ENCODE peak calls at places on chromosomes 5 and 9, in five cellular contexts. K is GM06990, O is HCT116, W is right atrium auricular region, J is upper lobe of right lung. G is an unnamed sample.

GRCh38 chr5:8340739-8341344 is 471.9 kb downstream of the MTRR start:
- DNase-seq in K (no peak), J (no peak), O (no peak), W (no peak), G (no peak)

GRCh38 chr9:77424993-77425392 is 223.1 kb downstream of the GNA14 start:
- DNase-seq in O (no peak), K (no peak), W (no peak), J (no peak), G (no peak)

GRCh38 chr5:52605992-52606321 is 181.8 kb upstream of the ITGA1 start:
- DNase-seq in K (no peak), J (no peak), O (no peak), W (no peak), G (no peak)

GRCh38 chr9:26271495-26272122 is 593.4 kb upstream of the TUSC1 start:
- DNase-seq in O (no peak), K (no peak), W (no peak), J (no peak), G (no peak)

GRCh38 chr9:5388026-5388806 is 48.5 kb upstream of the RLN1 start:
- DNase-seq in K (no peak), J (no peak), O (no peak), W (no peak), G (no peak)

GRCh38 chr5:93359296-93359957 is 221.6 kb downstream of the NR2F1-AS1 start:
- DNase-seq in W (no peak), O (peak), K (no peak), J (no peak), G (no peak)

GRCh38 chr9:116062206-116062550 is 91.4 kb upstream of the PAPPA start:
- DNase-seq in W (no peak), J (no peak), O (no peak), K (no peak), G (no peak)

GRCh38 chr9:116096046-116096445 is 57.5 kb upstream of the PAPPA start:
- DNase-seq in J (no peak), O (no peak), W (no peak), K (no peak), G (no peak)

GRCh38 chr5:77133061-77133758 is 46.1 kb upstream of the ZBED3 start:
- DNase-seq in J (no peak), W (peak), O (peak), K (no peak), G (no peak)

GRCh38 chr5:12248831-12249230 is 344.6 kb upstream of the CTNND2 start:
- DNase-seq in O (no peak), K (no peak), W (no peak), J (no peak), G (no peak)

GRCh38 chr5:89204766-89205165 is 321.8 kb upstream of the MEF2C start:
- DNase-seq in O (no peak), K (no peak), W (no peak), J (no peak), G (no peak)

GRCh38 chr9:70142101-70142500 is 98.5 kb downstream of the MAMDC2 start:
- DNase-seq in O (no peak), W (no peak), K (no peak), J (no peak), G (no peak)

GRCh38 chr5:166505546-166505945 is 1785.9 kb upstream of the WWC1 start:
- DNase-seq in O (no peak), K (no peak), J (no peak), W (no peak), G (no peak)

GRCh38 chr5:114953559-114953958 is 216.1 kb downstream of the TRIM36 start:
- DNase-seq in K (no peak), O (no peak), J (no peak), W (no peak), G (no peak)

GRCh38 chr5:12965804-12966203 is 978.7 kb downstream of the DNAH5 start:
- DNase-seq in O (no peak), K (no peak), W (no peak), J (no peak), G (no peak)

GRCh38 chr5:150142800-150143724 is 12.6 kb downstream of the PDGFRB start:
- DNase-seq in W (peak), O (peak), K (no peak), J (no peak), G (no peak)

GRCh38 chr5:54889826-54890225 is 95.6 kb downstream of the ESM1 start:
- DNase-seq in J (no peak), K (no peak), W (no peak), O (no peak), G (no peak)

DNA sequence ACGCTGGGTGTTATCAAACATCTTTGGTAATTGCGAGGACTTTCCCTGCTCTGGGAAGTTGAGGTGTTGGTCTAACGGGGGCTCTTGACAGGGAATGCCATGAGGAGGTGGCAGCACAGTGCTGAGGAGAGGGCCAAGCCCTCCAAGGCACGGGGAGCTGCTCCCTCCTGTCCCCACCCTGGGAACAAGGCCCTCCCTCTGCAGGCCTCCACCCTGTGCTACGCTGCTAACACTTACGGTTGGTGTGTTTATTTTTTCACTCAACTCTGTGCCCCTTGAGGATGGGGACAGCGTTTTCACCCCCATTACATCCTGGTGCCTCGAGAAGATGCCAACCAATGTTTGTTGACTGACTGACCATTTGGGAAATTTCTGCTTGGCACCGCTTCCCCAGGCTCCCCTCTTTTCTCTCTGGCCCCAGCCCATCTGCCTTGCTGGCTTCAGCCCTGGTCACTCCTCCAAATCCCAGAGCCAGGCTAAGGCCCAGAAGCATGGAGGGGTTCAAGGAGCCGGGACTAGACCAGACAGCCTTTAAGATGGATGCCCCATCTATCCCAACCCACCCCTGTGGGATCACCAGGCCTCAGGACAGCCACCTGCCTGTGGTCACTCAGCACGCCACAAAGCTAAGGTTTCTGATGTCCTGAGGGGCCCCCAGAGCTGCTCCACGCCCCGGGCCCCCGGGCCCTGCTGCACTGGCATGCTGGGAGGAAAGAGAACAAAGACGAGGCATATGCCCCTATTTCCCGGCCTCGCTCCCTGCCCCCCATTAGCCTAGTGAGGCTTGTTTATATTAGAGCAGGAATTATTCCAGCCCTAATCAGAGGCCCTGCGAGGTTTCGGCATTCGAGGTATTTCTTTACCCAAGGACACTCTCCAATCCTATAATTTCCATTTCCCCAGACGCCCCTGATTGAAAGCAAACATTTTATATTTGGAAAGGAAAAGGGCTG is 125.6 kb downstream of the BARX1 start:
- DNase-seq in O (no peak), W (no peak), J (no peak), K (no peak), G (no peak)
- H3K4me3 ChIP-seq in O (no peak), W (no peak), J (no peak), K (no peak), G (no peak)

GRCh38 chr9:97891736-97892135 is 30.6 kb downstream of the TRMO start:
- DNase-seq in O (no peak), J (no peak), K (no peak), W (no peak), G (no peak)

GRCh38 chr9:97900103-97900737 is 22.1 kb downstream of the TRMO start:
- DNase-seq in K (no peak), O (no peak), W (no peak), J (no peak), G (no peak)

GRCh38 chr9:97900738-97901565 is 21.3 kb downstream of the TRMO start:
- DNase-seq in K (no peak), W (no peak), O (peak), J (no peak), G (no peak)

GRCh38 chr9:97889941-97890557 is 32.3 kb downstream of the TRMO start:
- DNase-seq in O (no peak), J (peak), K (no peak), W (no peak), G (no peak)

DNA sequence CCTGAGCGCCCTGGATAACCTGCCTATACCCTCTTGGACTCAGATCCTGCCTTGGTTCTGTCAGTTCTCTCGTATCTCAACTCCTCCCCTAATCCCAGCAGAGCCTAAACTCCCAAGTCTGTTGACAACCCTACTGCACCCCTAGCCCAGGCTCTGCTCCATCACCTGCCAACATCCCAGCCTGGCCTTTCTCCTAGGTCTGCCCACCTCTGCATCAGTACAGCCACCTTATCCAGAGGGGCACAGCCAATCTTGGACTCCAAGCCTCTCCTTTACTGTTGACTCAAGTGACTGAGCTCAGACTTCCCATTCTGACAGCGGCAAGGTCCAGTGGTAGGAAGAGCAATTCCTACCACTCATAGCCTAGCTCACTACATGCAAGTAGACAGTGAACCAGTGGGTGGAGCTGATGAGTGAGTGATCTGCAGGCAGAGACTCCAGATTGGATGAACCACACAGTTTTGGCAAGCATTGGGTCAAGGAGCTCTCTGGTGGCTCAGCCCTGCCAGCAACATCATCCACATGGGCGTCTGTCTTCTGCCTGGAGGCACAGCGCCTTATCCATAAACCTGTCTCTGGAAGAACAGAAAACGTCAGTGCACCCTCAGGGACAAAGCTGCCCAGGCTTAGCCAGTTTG is 26.5 kb downstream of the TRMO start:
- DNase-seq in J (no peak), O (peak), K (no peak), W (no peak), G (no peak)
- TF ChIP-seq CTCF in J (no peak), O (peak), K (peak), W (no peak), G (peak)

DNA sequence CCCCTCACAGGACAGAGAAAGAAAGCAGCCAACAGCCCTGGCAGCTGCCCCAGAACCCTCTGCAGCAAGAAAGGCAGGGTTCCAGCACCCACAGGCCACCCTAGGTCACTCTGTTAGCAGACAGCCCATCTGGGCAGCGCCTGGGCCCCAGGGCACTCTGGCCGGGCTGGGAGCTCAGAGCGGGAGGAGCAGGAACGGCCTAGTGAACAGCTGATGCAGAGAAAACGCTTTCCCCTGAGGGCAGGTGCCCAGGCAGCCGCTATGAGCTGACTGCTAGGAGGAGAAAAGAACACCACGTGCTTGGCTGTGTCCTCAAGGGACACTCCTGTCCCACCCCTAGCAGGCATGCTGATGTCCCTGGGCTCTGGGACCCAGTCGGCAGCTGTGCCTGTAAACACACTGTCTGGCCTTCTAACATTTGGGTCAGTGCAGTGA is 6.6 kb downstream of the RALGDS start:
- DNase-seq in O (no peak), K (no peak), W (no peak), J (peak), G (no peak)
- H3K4me3 ChIP-seq in O (no peak), K (peak), W (no peak), J (peak), G (peak)

DNA sequence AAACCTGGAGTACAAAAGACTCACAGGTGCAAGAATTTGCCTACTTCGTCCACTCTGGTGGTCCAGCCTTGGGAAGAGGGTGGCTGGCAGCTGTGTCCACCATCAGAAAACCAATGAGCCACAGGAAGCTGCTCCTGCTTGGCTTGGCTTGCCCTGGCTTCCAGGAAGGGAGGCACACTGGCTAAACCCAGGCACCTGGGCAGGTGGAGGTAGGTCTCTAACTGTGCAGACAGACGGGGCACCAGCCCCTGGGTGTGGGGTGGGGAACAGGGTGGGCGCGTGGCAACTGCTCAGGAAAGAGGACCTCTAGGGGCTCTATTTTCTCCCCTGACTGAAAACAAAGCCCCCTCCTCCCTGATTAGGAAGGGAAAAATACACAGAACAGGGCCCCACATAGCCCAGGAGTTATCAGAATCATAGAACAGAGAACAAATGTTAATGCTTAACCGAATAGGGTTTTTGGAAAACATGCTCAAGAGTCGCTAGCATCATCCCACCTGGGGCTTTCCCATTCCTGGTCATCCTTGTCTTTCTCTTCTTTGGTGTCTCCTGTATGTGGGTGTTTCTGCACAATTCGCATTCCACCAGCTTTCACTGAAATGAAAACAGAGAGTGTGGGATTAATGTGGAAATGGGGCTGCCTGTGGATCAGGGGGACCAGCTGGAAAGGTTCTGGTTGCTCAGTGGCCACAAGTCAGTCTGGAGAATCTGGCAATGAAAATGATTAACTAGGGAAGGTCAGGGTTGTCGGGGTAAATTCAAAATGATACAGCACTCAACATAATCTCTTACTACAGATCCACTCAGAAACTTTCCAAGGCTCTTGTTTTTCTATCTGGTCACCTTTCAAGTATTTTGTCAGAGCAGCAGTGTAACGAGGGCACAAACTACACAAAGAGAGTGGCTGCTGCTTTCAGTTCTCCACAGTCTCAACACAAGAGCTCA is 13.1 kb downstream of the DAP start:
- DNase-seq in O (no peak), W (no peak), K (no peak), J (no peak), G (no peak)
- TF ChIP-seq CTCF in O (no peak), W (no peak), K (no peak), J (no peak), G (no peak)

DNA sequence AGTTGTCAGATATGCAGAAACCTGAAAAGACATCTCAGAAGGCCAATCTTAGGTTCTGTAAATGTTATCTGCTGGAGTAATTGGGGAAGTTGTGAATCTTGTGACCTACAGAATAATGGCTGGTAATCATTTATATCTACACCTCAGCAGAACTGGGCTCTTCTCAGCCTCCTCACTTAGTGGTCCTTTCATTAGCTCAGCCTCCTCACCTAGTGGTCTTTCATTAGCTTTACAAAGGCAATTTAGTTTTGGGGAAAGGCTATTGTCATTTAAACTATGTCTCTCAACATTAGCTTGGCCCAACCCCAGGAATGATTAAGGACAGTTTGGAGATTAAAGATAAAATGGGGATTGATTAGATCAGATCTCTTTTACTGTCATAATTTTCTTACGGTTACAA is 284.2 kb upstream of the SGCD start:
- DNase-seq in K (no peak), O (no peak), J (no peak), W (no peak), G (no peak)
- H3K4me3 ChIP-seq in K (no peak), O (no peak), J (no peak), W (no peak), G (no peak)

DNA sequence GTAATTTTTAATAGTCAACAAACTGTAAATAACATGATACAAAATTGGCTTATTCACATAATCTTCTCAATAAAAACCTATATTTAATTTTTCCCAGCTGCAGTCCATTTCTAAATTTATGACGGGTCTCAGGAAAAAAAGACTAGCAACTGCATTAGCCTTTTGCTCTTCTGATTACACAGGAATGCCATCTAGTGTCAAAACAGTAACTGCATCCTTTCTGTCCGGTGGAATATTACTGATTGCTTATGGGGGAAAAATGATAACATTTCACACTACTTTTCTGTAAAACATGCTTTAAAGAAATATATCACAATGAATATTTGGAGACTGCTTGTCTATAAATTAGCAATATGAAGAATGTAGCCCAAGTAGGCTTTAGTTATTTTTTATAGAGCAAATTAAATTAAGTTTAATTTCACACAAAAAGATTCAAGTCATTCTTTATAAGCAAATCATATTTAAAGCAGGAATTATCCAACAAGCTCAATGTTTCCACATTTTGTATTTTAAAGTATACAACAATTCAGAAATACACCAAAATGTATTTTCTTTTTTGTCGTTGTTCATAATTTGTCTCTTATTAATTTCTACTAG is 534.7 kb downstream of the CDH10 start:
- DNase-seq in O (no peak), J (no peak), W (no peak), K (no peak), G (no peak)
- TF ChIP-seq CTCF in O (no peak), J (peak), W (no peak), K (no peak), G (no peak)

GRCh38 chr5:96645096-96645495 is 17.1 kb upstream of the CAST start:
- DNase-seq in O (no peak), J (no peak), W (no peak), K (no peak), G (no peak)
- H3K4me3 ChIP-seq in O (no peak), J (no peak), W (no peak), K (no peak), G (no peak)

G was measured in GM12864.